ENCODE peak calls at places on chromosomes 7 and 10, in six cellular contexts. One of them, this sample, is unnamed.

GRCh38 chr10:133132711-133133291 is 27.2 kb upstream of the KNDC1 start:
- DNase-seq in WTC11: no peak
- DNase-seq in HCT116: no peak
- DNase-seq in HepG2: no peak
- DNase-seq in GM12878: no peak
- DNase-seq in H1: no peak
- DNase-seq in this sample: no peak

GRCh38 chr10:122286872-122287271 is 15.8 kb downstream of the BTBD16 start:
- DNase-seq in WTC11: peak
- DNase-seq in HCT116: no peak
- DNase-seq in HepG2: no peak
- DNase-seq in GM12878: no peak
- DNase-seq in H1: no peak
- DNase-seq in this sample: no peak

GRCh38 chr7:129644634-129645230 is 33.2 kb downstream of the NRF1 start:
- DNase-seq in WTC11: no peak
- DNase-seq in HCT116: peak
- DNase-seq in HepG2: peak
- DNase-seq in GM12878: no peak
- DNase-seq in H1: no peak
- DNase-seq in this sample: no peak

GRCh38 chr7:55550010-55550409 is 22.3 kb downstream of the VOPP1 start:
- DNase-seq in WTC11: no peak
- DNase-seq in HCT116: peak
- DNase-seq in HepG2: no peak
- DNase-seq in GM12878: no peak
- DNase-seq in H1: no peak
- DNase-seq in this sample: no peak

GRCh38 chr10:129963831-129964501 is at the start of gene EBF3:
- DNase-seq in WTC11: peak
- DNase-seq in HCT116: no peak
- DNase-seq in HepG2: no peak
- DNase-seq in GM12878: no peak
- DNase-seq in H1: no peak
- DNase-seq in this sample: peak

GRCh38 chr7:81233208-81233940 is 314.5 kb upstream of the SEMA3C start:
- DNase-seq in WTC11: no peak
- DNase-seq in HCT116: no peak
- DNase-seq in HepG2: no peak
- DNase-seq in GM12878: no peak
- DNase-seq in H1: no peak
- DNase-seq in this sample: no peak

GRCh38 chr7:7595451-7595850 is 28.8 kb downstream of the MIOS start:
- DNase-seq in WTC11: no peak
- DNase-seq in HCT116: peak
- DNase-seq in HepG2: peak
- DNase-seq in GM12878: no peak
- DNase-seq in H1: no peak
- DNase-seq in this sample: peak

GRCh38 chr10:132614431-132615341 is 77.1 kb downstream of the INPP5A start:
- DNase-seq in WTC11: no peak
- DNase-seq in HCT116: no peak
- DNase-seq in HepG2: no peak
- DNase-seq in GM12878: no peak
- DNase-seq in H1: no peak
- DNase-seq in this sample: no peak

GRCh38 chr10:42864575-42864974 is 82.0 kb downstream of the BMS1 start:
- DNase-seq in WTC11: peak
- DNase-seq in HCT116: peak
- DNase-seq in HepG2: peak
- DNase-seq in GM12878: no peak
- DNase-seq in H1: no peak
- DNase-seq in this sample: peak

GRCh38 chr7:101390901-101391301 is 28.2 kb downstream of the COL26A1 start:
- DNase-seq in WTC11: peak
- DNase-seq in HCT116: no peak
- DNase-seq in HepG2: peak
- DNase-seq in GM12878: peak
- DNase-seq in H1: no peak
- DNase-seq in this sample: no peak

GRCh38 chr7:76069238-76069638 is 21.3 kb downstream of the MDH2 start:
- DNase-seq in WTC11: peak
- DNase-seq in HCT116: peak
- DNase-seq in HepG2: no peak
- DNase-seq in GM12878: no peak
- DNase-seq in H1: peak
- DNase-seq in this sample: peak

GRCh38 chr10:111531690-111532089 is 454.9 kb downstream of the ADRA2A start:
- DNase-seq in WTC11: no peak
- DNase-seq in HCT116: no peak
- DNase-seq in HepG2: no peak
- DNase-seq in GM12878: no peak
- DNase-seq in H1: no peak
- DNase-seq in this sample: no peak

GRCh38 chr10:6665847-6666246 is 85.8 kb upstream of the PRKCQ start:
- DNase-seq in WTC11: no peak
- DNase-seq in HCT116: no peak
- DNase-seq in HepG2: no peak
- DNase-seq in GM12878: no peak
- DNase-seq in H1: no peak
- DNase-seq in this sample: no peak

GRCh38 chr7:136071106-136071505 is 93.9 kb upstream of the MTPN start:
- DNase-seq in WTC11: no peak
- DNase-seq in HCT116: no peak
- DNase-seq in HepG2: no peak
- DNase-seq in GM12878: no peak
- DNase-seq in H1: no peak
- DNase-seq in this sample: no peak

GRCh38 chr7:137454169-137455166 is 110.9 kb upstream of the PTN start:
- DNase-seq in WTC11: no peak
- DNase-seq in HCT116: no peak
- DNase-seq in HepG2: peak
- DNase-seq in GM12878: no peak
- DNase-seq in H1: no peak
- DNase-seq in this sample: peak

GRCh38 chr10:124619195-124619594 is 125.0 kb downstream of the FAM53B start:
- DNase-seq in WTC11: no peak
- DNase-seq in HCT116: no peak
- DNase-seq in HepG2: no peak
- DNase-seq in GM12878: no peak
- DNase-seq in H1: no peak
- DNase-seq in this sample: no peak

GRCh38 chr10:68876246-68876918 is 24.7 kb upstream of the DDX50 start:
- DNase-seq in WTC11: no peak
- DNase-seq in HCT116: no peak
- DNase-seq in HepG2: peak
- DNase-seq in GM12878: no peak
- DNase-seq in H1: no peak
- DNase-seq in this sample: no peak

GRCh38 chr10:110947061-110947595 is 27.7 kb downstream of the SHOC2 start:
- DNase-seq in WTC11: no peak
- DNase-seq in HCT116: no peak
- DNase-seq in HepG2: no peak
- DNase-seq in GM12878: no peak
- DNase-seq in H1: no peak
- DNase-seq in this sample: no peak

GRCh38 chr7:129066290-129067131 is 11.6 kb upstream of the TNPO3 start:
- DNase-seq in WTC11: peak
- DNase-seq in HCT116: no peak
- DNase-seq in HepG2: no peak
- DNase-seq in GM12878: no peak
- DNase-seq in H1: no peak
- DNase-seq in this sample: peak

DNA sequence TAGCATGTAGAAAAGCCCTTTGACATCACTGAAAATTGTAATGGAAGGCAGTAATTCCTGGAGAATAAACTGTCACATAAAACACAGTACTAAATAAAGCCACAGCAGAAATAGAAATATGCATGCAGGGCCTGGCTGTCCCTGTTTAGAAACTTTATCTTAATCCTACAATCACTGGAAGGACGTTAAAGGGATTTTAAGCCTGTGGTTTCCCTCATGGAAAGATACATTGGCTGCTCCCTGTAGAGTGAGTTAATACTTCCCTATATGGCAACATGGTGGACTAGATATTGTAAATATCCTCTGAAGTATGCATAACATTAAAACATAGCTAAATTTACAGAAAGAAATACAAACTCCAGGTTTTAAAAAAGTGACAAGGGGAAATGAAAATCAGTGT is 1334.9 kb upstream of the CELF2 start:
- DNase-seq in WTC11: no peak
- DNase-seq in HCT116: no peak
- DNase-seq in HepG2: no peak
- DNase-seq in GM12878: no peak
- DNase-seq in H1: no peak
- DNase-seq in this sample: no peak
- TF ChIP-seq ATF3 in WTC11: no peak
- TF ChIP-seq ATF3 in HCT116: no peak
- TF ChIP-seq ATF3 in HepG2: no peak
- TF ChIP-seq ATF3 in GM12878: no peak
- TF ChIP-seq ATF3 in H1: no peak
- TF ChIP-seq ATF3 in this sample: no peak

GRCh38 chr7:12930534-12930933 is 243.1 kb downstream of the ARL4A start:
- DNase-seq in WTC11: no peak
- DNase-seq in HCT116: no peak
- DNase-seq in HepG2: no peak
- DNase-seq in GM12878: no peak
- DNase-seq in H1: no peak
- DNase-seq in this sample: no peak

GRCh38 chr7:12926236-12926635 is 238.8 kb downstream of the ARL4A start:
- DNase-seq in WTC11: no peak
- DNase-seq in HCT116: no peak
- DNase-seq in HepG2: no peak
- DNase-seq in GM12878: no peak
- DNase-seq in H1: no peak
- DNase-seq in this sample: no peak

GRCh38 chr7:12929416-12930140 is 242.1 kb downstream of the ARL4A start:
- DNase-seq in WTC11: no peak
- DNase-seq in HCT116: no peak
- DNase-seq in HepG2: no peak
- DNase-seq in GM12878: no peak
- DNase-seq in H1: no peak
- DNase-seq in this sample: no peak

GRCh38 chr7:12923971-12924370 is 236.5 kb downstream of the ARL4A start:
- DNase-seq in WTC11: no peak
- DNase-seq in HCT116: peak
- DNase-seq in HepG2: no peak
- DNase-seq in GM12878: no peak
- DNase-seq in H1: no peak
- DNase-seq in this sample: no peak

DNA sequence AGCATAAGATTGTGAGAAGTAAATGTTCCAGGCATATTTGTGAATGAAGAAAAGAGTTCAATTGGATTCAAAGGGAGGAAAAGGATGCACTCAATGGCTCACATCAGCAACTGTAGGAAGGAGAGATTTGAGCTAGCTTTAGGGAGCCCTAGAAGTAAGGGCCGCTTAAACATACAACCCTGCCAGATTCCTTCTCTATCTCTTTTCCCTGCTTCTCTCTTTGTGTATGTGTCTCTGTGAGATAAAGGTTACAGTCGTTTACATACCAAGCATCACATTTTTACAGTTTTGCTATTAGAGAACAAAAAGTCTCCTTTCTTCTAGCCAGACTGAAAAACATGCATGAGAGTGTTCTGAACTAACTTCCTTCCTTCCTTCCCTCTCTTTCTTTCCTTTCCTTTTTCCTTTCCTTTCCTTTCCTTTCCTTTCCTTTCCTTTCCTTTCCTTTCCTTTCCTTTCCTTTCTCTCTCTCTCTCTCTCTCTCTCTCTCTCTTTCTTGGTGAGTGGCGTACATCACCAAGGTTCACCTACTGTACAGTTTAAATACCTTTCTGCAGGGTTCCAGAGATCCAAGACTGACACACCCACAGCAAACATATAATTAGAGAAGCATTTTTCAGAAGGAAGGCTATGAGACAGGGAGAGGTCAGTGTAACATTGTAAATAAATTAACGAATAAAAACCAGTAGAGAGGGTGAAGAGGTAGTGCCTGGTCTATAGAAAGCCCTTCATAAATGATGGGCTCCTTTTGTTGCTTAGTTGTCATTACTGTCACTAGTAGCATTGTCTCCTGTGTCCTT is 240.4 kb downstream of the ARL4A start:
- DNase-seq in WTC11: no peak
- DNase-seq in HCT116: no peak
- DNase-seq in HepG2: no peak
- DNase-seq in GM12878: no peak
- DNase-seq in H1: no peak
- DNase-seq in this sample: no peak
- TF ChIP-seq ATF3 in WTC11: no peak
- TF ChIP-seq ATF3 in HCT116: no peak
- TF ChIP-seq ATF3 in HepG2: no peak
- TF ChIP-seq ATF3 in GM12878: no peak
- TF ChIP-seq ATF3 in H1: no peak
- TF ChIP-seq ATF3 in this sample: no peak

GRCh38 chr7:111026301-111026700 is 64.6 kb upstream of the LRRN3 start:
- DNase-seq in WTC11: no peak
- DNase-seq in HCT116: no peak
- DNase-seq in HepG2: peak
- DNase-seq in GM12878: no peak
- DNase-seq in H1: no peak
- DNase-seq in this sample: no peak
- TF ChIP-seq ATF3 in WTC11: no peak
- TF ChIP-seq ATF3 in HCT116: no peak
- TF ChIP-seq ATF3 in HepG2: no peak
- TF ChIP-seq ATF3 in GM12878: no peak
- TF ChIP-seq ATF3 in H1: no peak
- TF ChIP-seq ATF3 in this sample: no peak

GRCh38 chr10:51892965-51893658 is 193.7 kb upstream of the CSTF2T start:
- DNase-seq in WTC11: peak
- DNase-seq in HCT116: peak
- DNase-seq in HepG2: peak
- DNase-seq in GM12878: no peak
- DNase-seq in H1: no peak
- DNase-seq in this sample: no peak

GRCh38 chr10:51896849-51897248 is 197.5 kb upstream of the CSTF2T start:
- DNase-seq in WTC11: no peak
- DNase-seq in HCT116: no peak
- DNase-seq in HepG2: no peak
- DNase-seq in GM12878: no peak
- DNase-seq in H1: no peak
- DNase-seq in this sample: no peak

GRCh38 chr10:51895209-51895608 is 195.8 kb upstream of the CSTF2T start:
- DNase-seq in WTC11: no peak
- DNase-seq in HCT116: no peak
- DNase-seq in HepG2: no peak
- DNase-seq in GM12878: no peak
- DNase-seq in H1: no peak
- DNase-seq in this sample: no peak

GRCh38 chr10:51892313-51892712 is 192.9 kb upstream of the CSTF2T start:
- DNase-seq in WTC11: no peak
- DNase-seq in HCT116: no peak
- DNase-seq in HepG2: no peak
- DNase-seq in GM12878: no peak
- DNase-seq in H1: no peak
- DNase-seq in this sample: no peak

DNA sequence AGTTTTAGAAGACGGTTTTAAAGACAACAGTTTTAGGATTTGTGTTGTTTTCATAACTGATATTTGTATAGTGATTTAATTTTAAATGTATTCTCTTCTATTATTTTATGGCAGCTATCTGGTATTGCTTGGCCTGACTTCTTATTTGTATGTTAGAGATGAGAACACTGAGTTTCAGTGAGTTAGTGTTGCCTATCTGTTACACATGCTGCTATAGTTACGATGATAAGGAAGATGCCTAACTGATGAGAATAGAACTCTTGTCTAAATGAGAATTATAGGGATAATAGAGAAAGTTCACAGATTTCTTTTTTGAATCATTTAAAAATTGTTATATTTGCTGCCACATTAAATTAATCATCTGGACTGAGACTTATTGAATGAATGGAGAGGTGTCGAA is 195.4 kb upstream of the CSTF2T start:
- DNase-seq in WTC11: no peak
- DNase-seq in HCT116: no peak
- DNase-seq in HepG2: no peak
- DNase-seq in GM12878: no peak
- DNase-seq in H1: no peak
- DNase-seq in this sample: no peak
- TF ChIP-seq ATF3 in WTC11: no peak
- TF ChIP-seq ATF3 in HCT116: no peak
- TF ChIP-seq ATF3 in HepG2: no peak
- TF ChIP-seq ATF3 in GM12878: no peak
- TF ChIP-seq ATF3 in H1: no peak
- TF ChIP-seq ATF3 in this sample: no peak

This sample was measured in K562.